ENCODE peak calls at places on chromosomes 5 and 9, in five cellular contexts. One of them, this sample, is unnamed.

GRCh38 chr9:129042016-129042415 is 5.6 kb downstream of the MIGA2 start:
- DNase-seq in neuronal stem cell: no peak
- DNase-seq in adrenal gland: no peak
- DNase-seq in RWPE1: no peak
- DNase-seq in left ventricle myocardium inferior: no peak
- DNase-seq in this sample: no peak

GRCh38 chr5:76807296-76807695 is 11.5 kb upstream of the F2RL1 start:
- DNase-seq in left ventricle myocardium inferior: no peak
- DNase-seq in RWPE1: peak
- DNase-seq in neuronal stem cell: no peak
- DNase-seq in adrenal gland: no peak
- DNase-seq in this sample: peak

GRCh38 chr5:96476654-96477053 is 43.6 kb upstream of the PCSK1 start:
- DNase-seq in adrenal gland: no peak
- DNase-seq in neuronal stem cell: no peak
- DNase-seq in left ventricle myocardium inferior: no peak
- DNase-seq in RWPE1: no peak
- DNase-seq in this sample: no peak

GRCh38 chr5:95845401-95845800 is 22.9 kb upstream of the GLRX start:
- DNase-seq in neuronal stem cell: no peak
- DNase-seq in left ventricle myocardium inferior: no peak
- DNase-seq in adrenal gland: no peak
- DNase-seq in RWPE1: no peak
- DNase-seq in this sample: no peak

GRCh38 chr9:91771027-91771426 is 179.0 kb downstream of the ROR2 start:
- DNase-seq in RWPE1: peak
- DNase-seq in neuronal stem cell: no peak
- DNase-seq in left ventricle myocardium inferior: no peak
- DNase-seq in adrenal gland: no peak
- DNase-seq in this sample: peak

GRCh38 chr9:107375651-107376369 is 92.7 kb downstream of the RAD23B start:
- DNase-seq in left ventricle myocardium inferior: no peak
- DNase-seq in adrenal gland: no peak
- DNase-seq in neuronal stem cell: no peak
- DNase-seq in RWPE1: no peak
- DNase-seq in this sample: peak

GRCh38 chr5:4627887-4628286 is 512.2 kb upstream of the ADAMTS16 start:
- DNase-seq in RWPE1: no peak
- DNase-seq in adrenal gland: no peak
- DNase-seq in left ventricle myocardium inferior: no peak
- DNase-seq in neuronal stem cell: no peak
- DNase-seq in this sample: no peak

GRCh38 chr9:91138760-91139159 is 223.0 kb downstream of the AUH start:
- DNase-seq in adrenal gland: no peak
- DNase-seq in RWPE1: peak
- DNase-seq in neuronal stem cell: no peak
- DNase-seq in left ventricle myocardium inferior: no peak
- DNase-seq in this sample: no peak

GRCh38 chr9:16986441-16987387 is 116.2 kb upstream of the BNC2 start:
- DNase-seq in adrenal gland: no peak
- DNase-seq in neuronal stem cell: no peak
- DNase-seq in left ventricle myocardium inferior: no peak
- DNase-seq in RWPE1: no peak
- DNase-seq in this sample: peak

GRCh38 chr5:145960848-145961600 is 24.6 kb downstream of the SH3RF2 start:
- DNase-seq in neuronal stem cell: no peak
- DNase-seq in RWPE1: peak
- DNase-seq in adrenal gland: no peak
- DNase-seq in left ventricle myocardium inferior: no peak
- DNase-seq in this sample: no peak

GRCh38 chr5:141695627-141696180 is 13.7 kb upstream of the ARAP3 start:
- DNase-seq in neuronal stem cell: no peak
- DNase-seq in RWPE1: peak
- DNase-seq in adrenal gland: no peak
- DNase-seq in left ventricle myocardium inferior: peak
- DNase-seq in this sample: peak

GRCh38 chr9:92064711-92065110 is 50.5 kb downstream of the SPTLC1 start:
- DNase-seq in RWPE1: no peak
- DNase-seq in neuronal stem cell: no peak
- DNase-seq in left ventricle myocardium inferior: no peak
- DNase-seq in adrenal gland: no peak
- DNase-seq in this sample: peak

DNA sequence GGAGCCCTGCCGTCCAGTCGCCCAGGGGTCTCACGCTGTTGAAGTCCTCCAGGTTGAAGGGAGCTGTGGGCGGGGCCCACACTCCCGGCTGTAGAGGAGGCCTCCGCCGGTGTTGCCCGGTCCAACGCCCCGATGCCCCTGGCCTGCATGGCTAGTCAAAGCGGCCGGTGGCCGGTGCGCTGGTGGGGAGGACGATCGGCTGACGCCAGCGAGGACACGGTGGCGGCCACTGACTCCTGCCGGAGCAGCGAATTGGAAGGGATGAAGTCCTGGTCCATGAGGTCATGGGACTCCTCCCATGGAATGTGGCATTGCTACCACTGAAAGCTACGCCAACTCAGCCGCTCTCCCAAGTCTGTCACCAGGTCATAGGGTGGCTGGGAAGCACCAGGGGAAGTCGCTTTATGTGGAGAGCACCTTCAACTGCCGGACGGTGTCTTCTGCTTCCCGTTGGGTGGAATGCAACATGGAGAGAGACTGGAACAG is 11.8 kb downstream of the RCL1 start:
- DNase-seq in adrenal gland: no peak
- DNase-seq in neuronal stem cell: no peak
- DNase-seq in left ventricle myocardium inferior: no peak
- DNase-seq in RWPE1: no peak
- DNase-seq in this sample: no peak
- H3K27ac ChIP-seq in adrenal gland: no peak
- H3K27ac ChIP-seq in neuronal stem cell: no peak
- H3K27ac ChIP-seq in left ventricle myocardium inferior: no peak
- H3K27ac ChIP-seq in RWPE1: no peak
- H3K27ac ChIP-seq in this sample: no peak

GRCh38 chr5:170697031-170697430 is 86.5 kb upstream of the GABRP start:
- DNase-seq in RWPE1: no peak
- DNase-seq in adrenal gland: no peak
- DNase-seq in neuronal stem cell: no peak
- DNase-seq in left ventricle myocardium inferior: no peak
- DNase-seq in this sample: no peak
- H3K27ac ChIP-seq in RWPE1: no peak
- H3K27ac ChIP-seq in adrenal gland: no peak
- H3K27ac ChIP-seq in neuronal stem cell: no peak
- H3K27ac ChIP-seq in left ventricle myocardium inferior: no peak
- H3K27ac ChIP-seq in this sample: no peak

DNA sequence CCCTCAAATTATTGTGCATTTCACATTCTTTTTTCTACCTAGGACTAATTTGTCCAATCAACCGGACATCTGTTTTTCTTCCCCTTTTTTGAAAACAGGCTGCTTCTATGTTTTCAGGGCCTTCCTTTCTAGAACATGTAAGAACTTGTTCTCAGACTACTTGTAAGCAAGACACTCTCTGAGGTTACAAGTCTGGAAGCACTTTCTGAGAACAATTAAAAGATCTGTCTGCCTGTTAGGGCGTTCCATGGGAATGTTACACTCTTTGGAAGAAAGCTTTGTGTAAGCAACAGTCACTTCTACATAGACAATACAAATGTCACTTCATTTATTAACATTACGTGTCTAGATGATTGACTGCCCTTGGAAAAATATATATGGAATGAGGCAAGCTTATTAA is 50.9 kb upstream of the HSPB3 start:
- DNase-seq in neuronal stem cell: no peak
- DNase-seq in left ventricle myocardium inferior: no peak
- DNase-seq in RWPE1: peak
- DNase-seq in adrenal gland: no peak
- DNase-seq in this sample: no peak
- H3K27ac ChIP-seq in neuronal stem cell: no peak
- H3K27ac ChIP-seq in left ventricle myocardium inferior: peak
- H3K27ac ChIP-seq in RWPE1: peak
- H3K27ac ChIP-seq in adrenal gland: no peak
- H3K27ac ChIP-seq in this sample: no peak

GRCh38 chr5:68216737-68217231 is 1.2 kb downstream of the PIK3R1 start:
- DNase-seq in left ventricle myocardium inferior: no peak
- DNase-seq in RWPE1: peak
- DNase-seq in adrenal gland: no peak
- DNase-seq in neuronal stem cell: peak
- DNase-seq in this sample: no peak

GRCh38 chr5:68215888-68216736 is 556 bp downstream of the PIK3R1 start:
- DNase-seq in adrenal gland: peak
- DNase-seq in neuronal stem cell: peak
- DNase-seq in RWPE1: peak
- DNase-seq in left ventricle myocardium inferior: peak
- DNase-seq in this sample: peak

GRCh38 chr5:68217476-68217984 is 2.0 kb downstream of the PIK3R1 start:
- DNase-seq in left ventricle myocardium inferior: no peak
- DNase-seq in neuronal stem cell: no peak
- DNase-seq in adrenal gland: no peak
- DNase-seq in RWPE1: no peak
- DNase-seq in this sample: peak

GRCh38 chr5:68214472-68215207 is 916 bp upstream of the PIK3R1 start:
- DNase-seq in adrenal gland: no peak
- DNase-seq in left ventricle myocardium inferior: no peak
- DNase-seq in neuronal stem cell: no peak
- DNase-seq in RWPE1: peak
- DNase-seq in this sample: peak

GRCh38 chr5:68215208-68215887 is at the start of gene PIK3R1:
- DNase-seq in adrenal gland: peak
- DNase-seq in neuronal stem cell: peak
- DNase-seq in left ventricle myocardium inferior: peak
- DNase-seq in RWPE1: peak
- DNase-seq in this sample: peak
- H3K27ac ChIP-seq in adrenal gland: peak
- H3K27ac ChIP-seq in neuronal stem cell: peak
- H3K27ac ChIP-seq in left ventricle myocardium inferior: peak
- H3K27ac ChIP-seq in RWPE1: peak
- H3K27ac ChIP-seq in this sample: peak

GRCh38 chr5:39427225-39427624 is 2.4 kb upstream of the DAB2 start:
- DNase-seq in neuronal stem cell: no peak
- DNase-seq in adrenal gland: no peak
- DNase-seq in RWPE1: no peak
- DNase-seq in left ventricle myocardium inferior: no peak
- DNase-seq in this sample: no peak
- H3K27ac ChIP-seq in neuronal stem cell: no peak
- H3K27ac ChIP-seq in adrenal gland: peak
- H3K27ac ChIP-seq in RWPE1: no peak
- H3K27ac ChIP-seq in left ventricle myocardium inferior: peak
- H3K27ac ChIP-seq in this sample: no peak

GRCh38 chr5:16568875-16569580 is 47.8 kb downstream of the RETREG1 start:
- DNase-seq in adrenal gland: no peak
- DNase-seq in RWPE1: peak
- DNase-seq in neuronal stem cell: no peak
- DNase-seq in left ventricle myocardium inferior: no peak
- DNase-seq in this sample: peak
- H3K27ac ChIP-seq in adrenal gland: no peak
- H3K27ac ChIP-seq in RWPE1: no peak
- H3K27ac ChIP-seq in neuronal stem cell: no peak
- H3K27ac ChIP-seq in left ventricle myocardium inferior: peak
- H3K27ac ChIP-seq in this sample: no peak

GRCh38 chr9:120940573-120940972 is 14.0 kb upstream of the TRAF1 start:
- DNase-seq in left ventricle myocardium inferior: no peak
- DNase-seq in RWPE1: no peak
- DNase-seq in neuronal stem cell: no peak
- DNase-seq in adrenal gland: no peak
- DNase-seq in this sample: no peak
- H3K27ac ChIP-seq in left ventricle myocardium inferior: no peak
- H3K27ac ChIP-seq in RWPE1: peak
- H3K27ac ChIP-seq in neuronal stem cell: no peak
- H3K27ac ChIP-seq in adrenal gland: no peak
- H3K27ac ChIP-seq in this sample: no peak

This sample was measured in cardiac muscle cell.